ENCODE peak calls at places on chromosomes 12 and 14, in five cellular contexts. One of them, this sample, is unnamed.
A peak's percentile ranks its signal among the peaks of the same experiment; 100 is the strongest.

GRCh38 chr12:17197971-17198370 is 592.0 kb upstream of the LMO3 start:
- DNase-seq in heart right ventricle: no peak
- DNase-seq in Panc1: no peak
- DNase-seq in IMR-90: no peak
- DNase-seq in tibial artery: no peak
- DNase-seq in this sample: no peak

GRCh38 chr12:87171356-87171755 is 857.8 kb downstream of the C12orf50 start:
- DNase-seq in tibial artery: no peak
- DNase-seq in heart right ventricle: no peak
- DNase-seq in Panc1: no peak
- DNase-seq in IMR-90: no peak
- DNase-seq in this sample: no peak

GRCh38 chr12:51217133-51217967 is 512 bp downstream of the POU6F1 start:
- DNase-seq in Panc1: no peak
- DNase-seq in heart right ventricle: peak; percentile 57
- DNase-seq in IMR-90: no peak
- DNase-seq in tibial artery: peak; percentile 79
- DNase-seq in this sample: peak; percentile 54

GRCh38 chr14:64960762-64961276 is 11.3 kb downstream of the RAB15 start:
- DNase-seq in tibial artery: no peak
- DNase-seq in Panc1: no peak
- DNase-seq in IMR-90: no peak
- DNase-seq in heart right ventricle: no peak
- DNase-seq in this sample: no peak

GRCh38 chr14:61147369-61147897 is 133.7 kb downstream of the TMEM30B start:
- DNase-seq in tibial artery: no peak
- DNase-seq in IMR-90: peak; percentile 84
- DNase-seq in heart right ventricle: no peak
- DNase-seq in Panc1: no peak
- DNase-seq in this sample: no peak

GRCh38 chr12:52910248-52910883 is 5.5 kb upstream of the KRT8 start:
- DNase-seq in IMR-90: no peak
- DNase-seq in Panc1: no peak
- DNase-seq in heart right ventricle: no peak
- DNase-seq in tibial artery: no peak
- DNase-seq in this sample: no peak

GRCh38 chr14:54486685-54487084 is 2.1 kb downstream of the GMFB start:
- DNase-seq in IMR-90: no peak
- DNase-seq in heart right ventricle: no peak
- DNase-seq in Panc1: no peak
- DNase-seq in tibial artery: no peak
- DNase-seq in this sample: no peak

GRCh38 chr12:42701079-42701478 is 111.5 kb upstream of the PRICKLE1 start:
- DNase-seq in heart right ventricle: no peak
- DNase-seq in IMR-90: no peak
- DNase-seq in tibial artery: no peak
- DNase-seq in Panc1: no peak
- DNase-seq in this sample: no peak

GRCh38 chr12:45615268-45615667 is 114.2 kb upstream of the ARID2 start:
- DNase-seq in tibial artery: no peak
- DNase-seq in heart right ventricle: no peak
- DNase-seq in IMR-90: peak; percentile 81
- DNase-seq in Panc1: no peak
- DNase-seq in this sample: no peak

GRCh38 chr12:24496755-24497154 is 452.1 kb downstream of the BCAT1 start:
- DNase-seq in Panc1: no peak
- DNase-seq in tibial artery: no peak
- DNase-seq in IMR-90: peak; percentile 80
- DNase-seq in heart right ventricle: no peak
- DNase-seq in this sample: no peak

GRCh38 chr12:55797068-55797467 is 20.5 kb downstream of the SARNP start:
- DNase-seq in IMR-90: peak; percentile 56
- DNase-seq in tibial artery: no peak
- DNase-seq in Panc1: no peak
- DNase-seq in heart right ventricle: peak; percentile 19
- DNase-seq in this sample: no peak

GRCh38 chr14:43669355-43669754 is 837.7 kb downstream of the FSCB start:
- DNase-seq in tibial artery: no peak
- DNase-seq in heart right ventricle: no peak
- DNase-seq in Panc1: no peak
- DNase-seq in IMR-90: no peak
- DNase-seq in this sample: no peak

GRCh38 chr12:57135939-57136338 is 7.7 kb downstream of the LRP1 start:
- DNase-seq in tibial artery: no peak
- DNase-seq in IMR-90: peak; percentile 52
- DNase-seq in heart right ventricle: peak; percentile 80
- DNase-seq in Panc1: no peak
- DNase-seq in this sample: no peak

GRCh38 chr12:130240831-130241590 is 78.7 kb downstream of the FZD10 start:
- DNase-seq in IMR-90: no peak
- DNase-seq in tibial artery: no peak
- DNase-seq in Panc1: no peak
- DNase-seq in heart right ventricle: no peak
- DNase-seq in this sample: no peak

GRCh38 chr12:51320695-51321320 is 3.2 kb downstream of the BIN2 start:
- DNase-seq in IMR-90: peak; percentile 26
- DNase-seq in heart right ventricle: no peak
- DNase-seq in Panc1: no peak
- DNase-seq in tibial artery: no peak
- DNase-seq in this sample: no peak

GRCh38 chr14:95562892-95563685 is 28.2 kb downstream of the GLRX5 start:
- DNase-seq in Panc1: no peak
- DNase-seq in heart right ventricle: no peak
- DNase-seq in tibial artery: no peak
- DNase-seq in IMR-90: peak; percentile 16
- DNase-seq in this sample: no peak

GRCh38 chr12:27896419-27896990 is 76.0 kb downstream of the PTHLH start:
- DNase-seq in tibial artery: no peak
- DNase-seq in IMR-90: no peak
- DNase-seq in Panc1: no peak
- DNase-seq in heart right ventricle: no peak
- DNase-seq in this sample: no peak

GRCh38 chr12:95351745-95352144 is 122.2 kb upstream of the METAP2 start:
- DNase-seq in heart right ventricle: peak; percentile 22
- DNase-seq in IMR-90: no peak
- DNase-seq in Panc1: no peak
- DNase-seq in tibial artery: peak; percentile 72
- DNase-seq in this sample: no peak

GRCh38 chr14:95104911-95105310 is 52.4 kb downstream of the DICER1 start:
- DNase-seq in heart right ventricle: no peak
- DNase-seq in IMR-90: no peak
- DNase-seq in Panc1: no peak
- DNase-seq in tibial artery: no peak
- DNase-seq in this sample: no peak

GRCh38 chr12:15982471-15982870 is 71.3 kb downstream of the DERA start:
- DNase-seq in heart right ventricle: no peak
- DNase-seq in Panc1: no peak
- DNase-seq in IMR-90: peak; percentile 67
- DNase-seq in tibial artery: no peak
- DNase-seq in this sample: no peak

GRCh38 chr12:48279096-48279495 is 71.6 kb downstream of the ZNF641 start:
- DNase-seq in tibial artery: no peak
- DNase-seq in IMR-90: no peak
- DNase-seq in heart right ventricle: no peak
- DNase-seq in Panc1: no peak
- DNase-seq in this sample: no peak

GRCh38 chr14:51859136-51859535 is 1.3 kb upstream of the GNG2 start:
- DNase-seq in IMR-90: peak; percentile 66
- DNase-seq in tibial artery: no peak
- DNase-seq in heart right ventricle: no peak
- DNase-seq in Panc1: no peak
- DNase-seq in this sample: no peak

GRCh38 chr14:76844223-76844622 is 18.0 kb downstream of the LRRC74A start:
- DNase-seq in Panc1: peak; percentile 1
- DNase-seq in heart right ventricle: peak; percentile 88
- DNase-seq in IMR-90: peak; percentile 29
- DNase-seq in tibial artery: peak; percentile 76
- DNase-seq in this sample: no peak

GRCh38 chr12:89172224-89172623 is 180.1 kb downstream of the DUSP6 start:
- DNase-seq in tibial artery: no peak
- DNase-seq in heart right ventricle: no peak
- DNase-seq in IMR-90: no peak
- DNase-seq in Panc1: no peak
- DNase-seq in this sample: no peak
- H3K4me1 ChIP-seq in tibial artery: no peaks in the 10 kb centered on the region
- H3K4me1 ChIP-seq in heart right ventricle: no peaks in the 10 kb centered on the region
- H3K4me1 ChIP-seq in IMR-90: no peaks in the 10 kb centered on the region
- H3K4me1 ChIP-seq in Panc1: no peaks in the 10 kb centered on the region
- H3K4me1 ChIP-seq in this sample: no peaks in the 10 kb centered on the region

DNA sequence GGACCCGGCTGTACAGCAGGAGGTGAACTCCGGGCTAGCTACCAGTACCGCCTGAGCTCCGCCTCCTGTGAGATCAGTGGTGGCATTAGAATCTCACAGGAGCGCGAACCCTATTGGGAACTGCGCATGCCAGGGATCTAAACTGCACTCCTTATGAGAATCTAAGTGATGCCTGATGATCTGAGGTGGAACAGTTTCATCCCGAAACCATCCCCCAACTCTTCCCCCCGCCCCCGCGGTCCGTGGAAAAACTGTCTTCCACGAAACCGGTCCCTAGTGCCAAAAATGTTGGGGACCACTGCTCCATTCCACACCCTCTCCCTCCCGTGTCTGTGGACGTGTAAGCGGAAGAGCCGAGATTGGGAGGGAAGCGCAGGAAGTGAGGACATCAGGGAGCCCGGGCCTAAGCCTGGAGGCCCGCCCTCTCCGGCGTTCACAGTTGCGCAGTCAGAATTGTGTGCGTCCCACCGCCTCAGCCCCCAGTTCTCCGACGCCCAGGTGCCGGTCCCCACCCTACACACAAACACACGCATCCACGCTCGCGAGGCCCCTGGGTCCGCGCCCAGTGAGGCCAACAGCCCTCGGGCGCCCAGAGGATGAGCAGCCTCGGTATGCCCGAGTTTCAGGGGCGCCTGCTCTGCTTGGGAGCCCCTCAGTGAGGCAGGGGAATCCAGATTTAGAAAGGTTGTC is 1.8 kb upstream of the RNASE4 start:
- DNase-seq in heart right ventricle: peak; percentile 93
- DNase-seq in tibial artery: peak; percentile 95
- DNase-seq in Panc1: peak; percentile 84
- DNase-seq in IMR-90: peak; percentile 92
- DNase-seq in this sample: peak; percentile 92
- TF ChIP-seq CTCF in heart right ventricle: no peak
- TF ChIP-seq CTCF in tibial artery: peak; percentile 15
- TF ChIP-seq CTCF in Panc1: no peak
- TF ChIP-seq CTCF in IMR-90: no peak
- TF ChIP-seq CTCF in this sample: no peak

GRCh38 chr14:22822619-22823551 is 6.8 kb upstream of the MRPL52 start:
- DNase-seq in IMR-90: peak; percentile 86
- DNase-seq in heart right ventricle: peak; percentile 76
- DNase-seq in tibial artery: peak; percentile 87
- DNase-seq in Panc1: no peak
- DNase-seq in this sample: no peak

GRCh38 chr14:22819191-22819988 is 4.2 kb upstream of the SLC7A7 start:
- DNase-seq in IMR-90: peak; percentile 85
- DNase-seq in tibial artery: peak; percentile 85
- DNase-seq in Panc1: no peak
- DNase-seq in heart right ventricle: peak; percentile 28
- DNase-seq in this sample: no peak

GRCh38 chr14:22822017-22822618 is 6.9 kb upstream of the SLC7A7 start:
- DNase-seq in tibial artery: no peak
- DNase-seq in Panc1: no peak
- DNase-seq in heart right ventricle: no peak
- DNase-seq in IMR-90: no peak
- DNase-seq in this sample: no peak

GRCh38 chr14:22820731-22821130 is 5.5 kb upstream of the SLC7A7 start:
- DNase-seq in Panc1: no peak
- DNase-seq in tibial artery: no peak
- DNase-seq in IMR-90: no peak
- DNase-seq in heart right ventricle: no peak
- DNase-seq in this sample: peak; percentile 87

GRCh38 chr14:22821193-22822016 is 6.2 kb upstream of the SLC7A7 start:
- DNase-seq in heart right ventricle: no peak
- DNase-seq in tibial artery: no peak
- DNase-seq in Panc1: no peak
- DNase-seq in IMR-90: no peak
- DNase-seq in this sample: no peak
- H3K4me1 ChIP-seq in heart right ventricle: peaks cover 34% of the 10 kb centered on the region
- H3K4me1 ChIP-seq in tibial artery: peaks cover 35% of the 10 kb centered on the region
- H3K4me1 ChIP-seq in Panc1: peaks cover 23% of the 10 kb centered on the region
- H3K4me1 ChIP-seq in IMR-90: peaks cover 30% of the 10 kb centered on the region
- H3K4me1 ChIP-seq in this sample: peaks cover 29% of the 10 kb centered on the region

DNA sequence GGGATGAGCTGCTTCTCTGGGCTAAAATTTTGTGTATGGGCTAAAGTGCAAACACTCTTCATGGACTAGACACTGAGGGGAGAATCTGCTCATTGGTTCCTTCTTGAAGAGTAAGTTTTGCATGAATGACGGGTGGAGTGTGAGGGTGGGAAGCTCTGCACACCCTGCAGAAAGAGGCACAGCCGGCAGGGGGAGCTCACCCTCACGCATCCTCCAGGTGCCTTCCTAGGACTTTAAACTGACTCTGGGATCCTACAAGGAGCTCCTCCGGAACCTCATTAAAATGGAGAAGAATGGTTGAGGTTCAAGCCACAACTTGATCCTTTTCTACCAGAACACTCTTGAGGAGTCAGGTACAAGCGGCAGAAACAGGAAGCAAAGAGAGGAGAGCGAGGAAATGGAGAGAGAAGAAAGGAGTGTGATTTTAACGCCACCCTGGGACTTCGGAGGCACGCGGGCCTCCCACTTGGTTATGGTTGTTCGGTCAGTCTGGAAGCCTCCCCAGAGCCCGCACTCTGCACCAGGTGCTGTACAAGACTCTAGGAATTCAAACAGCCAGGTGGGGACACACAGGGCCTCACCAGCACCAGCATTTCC is 87.5 kb downstream of the SETD3 start:
- DNase-seq in IMR-90: peak; percentile 31
- DNase-seq in heart right ventricle: no peak
- DNase-seq in Panc1: peak; percentile 2
- DNase-seq in tibial artery: no peak
- DNase-seq in this sample: no peak
- TF ChIP-seq CTCF in IMR-90: peak; percentile 57
- TF ChIP-seq CTCF in heart right ventricle: peak; percentile 79
- TF ChIP-seq CTCF in Panc1: peak; percentile 89
- TF ChIP-seq CTCF in tibial artery: peak; percentile 31
- TF ChIP-seq CTCF in this sample: peak; percentile 87

GRCh38 chr12:76288218-76288617 is 60.0 kb downstream of the BBS10 start:
- DNase-seq in tibial artery: no peak
- DNase-seq in heart right ventricle: no peak
- DNase-seq in IMR-90: no peak
- DNase-seq in Panc1: no peak
- DNase-seq in this sample: no peak

GRCh38 chr12:76290963-76291859 is 57.0 kb downstream of the BBS10 start:
- DNase-seq in heart right ventricle: no peak
- DNase-seq in Panc1: no peak
- DNase-seq in IMR-90: no peak
- DNase-seq in tibial artery: no peak
- DNase-seq in this sample: no peak
- H3K4me1 ChIP-seq in heart right ventricle: no peaks in the 10 kb centered on the region
- H3K4me1 ChIP-seq in Panc1: no peaks in the 10 kb centered on the region
- H3K4me1 ChIP-seq in IMR-90: peaks cover 1% of the 10 kb centered on the region
- H3K4me1 ChIP-seq in tibial artery: no peaks in the 10 kb centered on the region
- H3K4me1 ChIP-seq in this sample: peaks cover 7% of the 10 kb centered on the region

GRCh38 chr12:88947486-88948043 is 367.3 kb upstream of the KITLG start:
- DNase-seq in heart right ventricle: no peak
- DNase-seq in Panc1: no peak
- DNase-seq in IMR-90: no peak
- DNase-seq in tibial artery: no peak
- DNase-seq in this sample: no peak
- TF ChIP-seq CTCF in heart right ventricle: no peak
- TF ChIP-seq CTCF in Panc1: no peak
- TF ChIP-seq CTCF in IMR-90: no peak
- TF ChIP-seq CTCF in tibial artery: no peak
- TF ChIP-seq CTCF in this sample: peak; percentile 20